ENCODE peak calls at places on chromosomes 12 and 14, in eight cellular contexts. W, I, E, X, C, G, P and D are unnamed samples. For H3K4me1, the result is how much of the 10 kb centered on the place peaks cover.

GRCh38 chr12:27257104-27257848 is 13.2 kb downstream of the STK38L start:
- DNase-seq in W (no peak), I (no peak), E (peak), X (no peak), C (no peak), G (no peak), P (no peak), D (no peak)

GRCh38 chr12:107091381-107091780 is 2.0 kb downstream of the CRY1 start:
- DNase-seq in W (no peak), I (no peak), E (peak), X (no peak), C (no peak), G (no peak), P (no peak), D (peak)

GRCh38 chr12:11592484-11592883 is 57.0 kb upstream of the ETV6 start:
- DNase-seq in W (no peak), I (no peak), E (no peak), X (no peak), C (no peak), G (no peak), P (no peak), D (no peak)

GRCh38 chr12:85441025-85441424 is 161.0 kb downstream of the ALX1 start:
- DNase-seq in W (peak), I (no peak), E (no peak), X (no peak), C (no peak), G (no peak), P (no peak), D (no peak)

GRCh38 chr12:88127099-88127498 is 14.8 kb downstream of the CEP290 start:
- DNase-seq in W (no peak), I (no peak), E (no peak), X (no peak), C (no peak), G (no peak), P (no peak), D (no peak)

GRCh38 chr12:51419473-51420228 is 5.0 kb upstream of the SLC4A8 start:
- DNase-seq in W (no peak), I (no peak), E (no peak), X (no peak), C (no peak), G (no peak), P (peak), D (no peak)

GRCh38 chr12:42608196-42608825 is 18.8 kb upstream of the PRICKLE1 start:
- DNase-seq in W (no peak), I (no peak), E (no peak), X (no peak), C (no peak), G (no peak), P (no peak), D (no peak)

GRCh38 chr12:117679776-117680175 is 289.0 kb downstream of the KSR2 start:
- DNase-seq in W (no peak), I (no peak), E (no peak), X (no peak), C (no peak), G (no peak), P (no peak), D (no peak)

DNA sequence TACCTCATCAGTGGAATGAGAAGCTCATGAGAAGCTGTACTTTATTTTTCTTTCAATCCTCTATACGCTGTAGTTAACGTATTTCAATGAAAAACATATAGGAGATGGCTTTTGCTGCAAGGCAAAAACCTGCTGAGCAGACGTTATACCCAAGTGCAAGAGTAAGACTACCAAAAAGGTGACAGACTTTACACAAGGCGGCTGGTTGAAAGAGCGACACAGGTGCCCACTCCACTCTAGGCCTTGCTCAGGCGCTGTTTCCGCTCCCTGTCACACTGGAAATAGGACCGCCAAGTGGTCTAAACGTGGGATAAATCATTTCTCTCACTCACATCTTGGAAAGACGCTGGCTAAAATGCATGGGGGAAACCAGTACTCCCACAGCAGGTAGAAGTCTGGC is 54.5 kb downstream of the PPP2R5C start:
- DNase-seq in W (no peak), I (no peak), E (no peak), X (no peak), C (no peak), G (no peak), P (peak), D (no peak)
- H3K4me1 ChIP-seq in W (under half), I (half or more), E (under half), X (under half), C (half or more), G (half or more), P (half or more), D (under half)

GRCh38 chr12:116186482-116187157 is 90.9 kb downstream of the MED13L start:
- DNase-seq in W (no peak), I (no peak), E (no peak), X (no peak), C (no peak), G (no peak), P (no peak), D (no peak)
- H3K4me1 ChIP-seq in W (under half), I (half or more), E (under half), X (half or more), C (under half), G (under half), P (under half), D (under half)

DNA sequence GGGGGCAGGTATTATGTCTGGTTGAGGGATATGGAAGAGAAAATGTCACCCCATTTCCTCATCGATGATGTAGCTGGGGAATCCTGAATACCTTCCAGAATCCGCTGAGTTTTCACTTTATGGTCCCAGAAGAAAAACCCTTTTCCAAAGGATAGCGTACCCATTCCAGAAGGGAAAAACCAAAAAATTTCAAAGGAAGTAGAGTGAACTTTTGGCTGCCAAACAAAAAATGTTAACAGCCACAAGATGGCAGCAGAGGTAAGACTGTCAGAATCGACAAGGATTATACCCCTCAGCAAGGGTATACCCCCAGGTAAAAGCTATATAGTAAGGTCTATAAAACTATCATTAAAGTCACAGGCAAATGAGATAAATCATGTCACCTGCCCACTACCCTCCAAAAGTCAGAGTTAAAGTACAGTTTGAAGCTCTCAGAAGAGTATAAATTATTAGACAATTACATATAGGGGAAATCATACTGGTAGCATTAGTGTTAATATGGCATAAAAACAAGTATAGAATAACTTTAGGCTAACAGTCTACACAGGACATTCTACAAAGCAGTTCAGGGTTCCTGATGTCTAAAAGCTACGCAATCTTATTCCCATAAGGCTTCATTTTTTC is 18.0 kb downstream of the ACIN1 start:
- DNase-seq in W (no peak), I (no peak), E (peak), X (no peak), C (no peak), G (no peak), P (peak), D (no peak)
- H3K4me1 ChIP-seq in W (under half), I (under half), E (under half), X (under half), C (under half), G (under half), P (under half), D (under half)

GRCh38 chr12:50248883-50249282 is 34.4 kb downstream of the LIMA1 start:
- DNase-seq in W (no peak), I (no peak), E (no peak), X (no peak), C (no peak), G (no peak), P (no peak), D (no peak)

GRCh38 chr12:50256761-50257160 is 26.6 kb downstream of the LIMA1 start:
- DNase-seq in W (no peak), I (no peak), E (no peak), X (no peak), C (no peak), G (no peak), P (no peak), D (no peak)

GRCh38 chr12:50249464-50250229 is 33.7 kb downstream of the LIMA1 start:
- DNase-seq in W (no peak), I (no peak), E (no peak), X (no peak), C (no peak), G (no peak), P (no peak), D (peak)

GRCh38 chr12:50251619-50252300 is 31.6 kb downstream of the LIMA1 start:
- DNase-seq in W (no peak), I (no peak), E (peak), X (no peak), C (no peak), G (no peak), P (no peak), D (no peak)

DNA sequence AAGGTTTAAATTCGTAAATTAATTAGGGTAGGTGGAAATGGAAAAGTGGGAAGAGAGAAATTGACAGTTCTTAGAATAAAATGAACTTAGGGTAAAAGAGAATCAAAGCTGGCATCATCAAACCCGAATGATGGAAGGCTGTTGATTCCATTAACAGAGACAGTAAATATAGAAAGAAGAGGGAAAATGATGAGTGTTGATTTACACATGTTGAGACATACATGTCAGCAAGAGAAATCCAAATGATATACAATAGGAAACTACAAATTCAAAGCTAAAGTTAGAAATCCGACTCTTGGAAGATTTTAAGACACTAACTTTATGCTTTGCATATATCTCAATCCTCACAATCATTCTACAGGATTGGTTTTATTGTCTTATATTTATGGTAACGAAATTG is 30.3 kb downstream of the LIMA1 start:
- DNase-seq in W (no peak), I (no peak), E (no peak), X (no peak), C (no peak), G (no peak), P (no peak), D (no peak)
- H3K4me1 ChIP-seq in W (half or more), I (under half), E (under half), X (half or more), C (under half), G (under half), P (under half), D (half or more)

GRCh38 chr14:64714432-64715025 is 10.3 kb downstream of the PLEKHG3 start:
- DNase-seq in W (no peak), I (no peak), E (no peak), X (no peak), C (no peak), G (no peak), P (no peak), D (no peak)
- H3K4me1 ChIP-seq in W (under half), I (under half), E (under half), X (under half), C (under half), G (under half), P (under half), D (under half)

DNA sequence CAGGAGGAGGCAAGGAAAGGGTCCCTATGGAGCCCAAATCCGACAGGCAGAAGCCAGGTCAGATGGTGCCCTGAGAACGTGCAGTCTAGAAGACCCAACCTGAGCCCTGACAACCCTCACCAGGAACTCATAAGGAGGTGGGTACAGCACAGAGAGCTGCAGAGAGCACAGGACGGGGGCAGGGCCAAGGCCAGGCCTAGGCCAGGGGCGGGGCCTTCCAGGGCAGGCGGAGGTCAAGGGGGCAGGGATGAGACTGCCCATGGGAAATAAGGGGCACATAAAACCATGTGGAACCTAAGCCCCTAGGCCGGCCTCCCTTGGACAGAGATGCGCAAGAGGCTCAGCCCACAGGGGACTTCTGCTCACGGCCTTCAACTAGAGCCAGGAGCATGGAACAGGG is 45.1 kb downstream of the SSH1 start:
- DNase-seq in W (no peak), I (no peak), E (no peak), X (no peak), C (no peak), G (no peak), P (no peak), D (no peak)
- H3K4me1 ChIP-seq in W (under half), I (under half), E (under half), X (under half), C (under half), G (under half), P (under half), D (under half)

GRCh38 chr14:73786632-73786941 is 65.0 kb upstream of the PTGR2 start:
- DNase-seq in W (peak), I (peak), E (peak), X (peak), C (no peak), G (no peak), P (peak), D (no peak)

GRCh38 chr14:73785336-73785833 is 66.2 kb upstream of the PTGR2 start:
- DNase-seq in W (peak), I (no peak), E (peak), X (no peak), C (no peak), G (no peak), P (peak), D (peak)

GRCh38 chr14:73784065-73784987 is 67.3 kb upstream of the PTGR2 start:
- DNase-seq in W (peak), I (no peak), E (peak), X (no peak), C (no peak), G (no peak), P (peak), D (peak)

GRCh38 chr14:73785834-73786631 is 65.6 kb upstream of the PTGR2 start:
- DNase-seq in W (peak), I (peak), E (peak), X (peak), C (peak), G (peak), P (peak), D (peak)

DNA sequence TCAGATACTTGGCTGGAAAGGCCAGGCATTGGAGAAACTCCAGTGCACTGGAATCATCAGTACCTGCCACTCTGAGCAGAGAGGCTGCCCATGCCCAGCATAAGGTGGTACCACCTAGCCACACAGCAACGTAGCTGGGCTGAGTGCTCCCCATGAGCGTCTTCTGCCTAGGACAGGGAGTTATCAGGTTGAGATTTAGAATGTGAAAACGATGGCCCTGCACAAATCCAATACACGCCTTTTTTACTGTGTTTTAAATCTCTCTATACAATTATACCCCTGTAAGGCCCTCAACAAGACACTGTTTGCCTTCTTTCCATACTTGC is 66.7 kb upstream of the PTGR2 start:
- DNase-seq in W (no peak), I (no peak), E (no peak), X (no peak), C (no peak), G (no peak), P (no peak), D (no peak)
- H3K4me1 ChIP-seq in W (under half), I (half or more), E (under half), X (half or more), C (half or more), G (half or more), P (half or more), D (under half)

GRCh38 chr12:48786591-48787544 is 2.0 kb downstream of the ADCY6 start:
- DNase-seq in W (no peak), I (no peak), E (no peak), X (no peak), C (no peak), G (no peak), P (no peak), D (no peak)
- H3K4me1 ChIP-seq in W (under half), I (under half), E (under half), X (under half), C (under half), G (under half), P (under half), D (under half)